ENCODE peak calls at places on chromosome X, in six cellular contexts. S, Q, Y, G, Z and I are unnamed samples.

GRCh38 chrX:9882669-9883446 is 84.3 kb upstream of the CLDN34 start:
- DNase-seq in Q (no peak), G (peak; percentile 34), Y (peak; percentile 38), S (no peak), Z (no peak), I (no peak)

GRCh38 chrX:40734956-40735317 is 405 bp downstream of the MED14 start:
- DNase-seq in Q (peak; percentile 3), S (no peak), G (no peak), Y (peak; percentile 26), Z (no peak), I (no peak)

GRCh38 chrX:48045410-48046311 is 25.8 kb downstream of the ZNF630 start:
- DNase-seq in Z (peak; percentile 27), Y (peak; percentile 84), G (peak; percentile 34), S (no peak), Q (peak; percentile 44), I (no peak)

GRCh38 chrX:56784666-56785065 is 55.6 kb downstream of the NBDY start:
- DNase-seq in S (no peak), G (no peak), Q (no peak), Y (no peak), Z (no peak), I (no peak)

GRCh38 chrX:97126020-97126419 is 242.3 kb downstream of the RPA4 start:
- DNase-seq in Y (peak; percentile 42), S (no peak), G (no peak), Z (no peak), Q (peak; percentile 26), I (no peak)

GRCh38 chrX:75596178-75596577 is 73.3 kb upstream of the ZDHHC15 start:
- DNase-seq in Q (peak; percentile 4), Y (peak; percentile 54), S (no peak), G (no peak), Z (no peak), I (no peak)

GRCh38 chrX:17550011-17550410 is 175.0 kb downstream of the NHS start:
- DNase-seq in Z (no peak), Y (peak; percentile 73), S (no peak), Q (no peak), G (no peak), I (no peak)

GRCh38 chrX:154488336-154489075 is 1.9 kb downstream of the SLC10A3 start:
- DNase-seq in Z (no peak), S (no peak), Q (no peak), G (no peak), Y (no peak), I (no peak)

GRCh38 chrX:57678686-57679428 is 1.2 kb downstream of the NLRP2B start:
- DNase-seq in Q (no peak), Y (no peak), G (no peak), Z (no peak), S (no peak), I (no peak)

GRCh38 chrX:124257924-124258706 is 74.3 kb upstream of the TEX13D start:
- DNase-seq in Q (no peak), G (no peak), S (no peak), Z (no peak), Y (no peak), I (no peak)

GRCh38 chrX:40086569-40087335 is 11.0 kb downstream of the BCOR start:
- DNase-seq in Z (peak; percentile 42), S (no peak), Q (no peak), G (no peak), Y (peak; percentile 56), I (no peak)

GRCh38 chrX:49071877-49072711 is 1.7 kb downstream of the PRAF2 start:
- DNase-seq in S (peak; percentile 70), G (peak; percentile 85), Y (peak; percentile 79), Q (peak; percentile 73), Z (peak; percentile 37), I (peak; percentile 22)

GRCh38 chrX:39862958-39863357 is 234.8 kb downstream of the BCOR start:
- DNase-seq in S (no peak), Q (no peak), G (no peak), Y (no peak), Z (no peak), I (no peak)

GRCh38 chrX:50471390-50471789 is 765 bp upstream of the DGKK start:
- DNase-seq in Q (no peak), S (peak; percentile 36), Y (no peak), G (no peak), Z (no peak), I (no peak)

GRCh38 chrX:74890676-74891430 is 34.4 kb downstream of the NEXMIF start:
- DNase-seq in Q (no peak), S (no peak), Z (no peak), Y (no peak), G (no peak), I (no peak)

GRCh38 chrX:15221321-15221720 is 48.6 kb downstream of the ASB9 start:
- DNase-seq in S (no peak), Y (peak; percentile 14), Z (no peak), Q (peak; percentile 17), G (no peak), I (no peak)

GRCh38 chrX:32673193-32673592 is 538.2 kb downstream of the DMD start:
- DNase-seq in G (no peak), Y (no peak), S (no peak), Z (no peak), Q (no peak), I (no peak)

GRCh38 chrX:103637604-103638338 is 9.0 kb downstream of the TCEAL1 start:
- DNase-seq in G (no peak), S (no peak), Z (no peak), Y (peak; percentile 36), Q (no peak), I (no peak)

GRCh38 chrX:39909996-39910395 is 187.8 kb downstream of the BCOR start:
- DNase-seq in Z (no peak), G (no peak), Y (no peak), S (no peak), Q (no peak), I (no peak)

GRCh38 chrX:3550160-3550765 is 163.2 kb downstream of the PRKX start:
- DNase-seq in Q (no peak), S (no peak), Y (peak; percentile 12), Z (no peak), G (no peak), I (no peak)

GRCh38 chrX:45309096-45309495 is 108.4 kb upstream of the DIPK2B start:
- DNase-seq in S (no peak), G (no peak), Y (peak; percentile 50), Q (peak; percentile 26), Z (no peak), I (no peak)

GRCh38 chrX:118368398-118368797 is 22.5 kb downstream of the WDR44 start:
- DNase-seq in G (no peak), Q (no peak), S (no peak), Y (no peak), Z (no peak), I (no peak)

GRCh38 chrX:88886908-88887307 is 139.9 kb downstream of the CPXCR1 start:
- DNase-seq in S (no peak), G (no peak), Y (no peak), Z (no peak), Q (no peak), I (no peak)

GRCh38 chrX:7100022-7100421 is 47.5 kb upstream of the STS start:
- DNase-seq in G (no peak), Z (no peak), Q (no peak), Y (no peak), S (no peak), I (no peak)

GRCh38 chrX:48025561-48025960 is 18.8 kb downstream of the SPACA5 start:
- DNase-seq in Y (peak; percentile 41), G (no peak), Z (no peak), Q (peak; percentile 60), S (peak; percentile 26), I (no peak)

GRCh38 chrX:16796298-16796697 is 10.0 kb downstream of the TXLNG start:
- DNase-seq in G (no peak), Y (no peak), Q (no peak), Z (no peak), S (no peak), I (no peak)

GRCh38 chrX:107272431-107272921 is 66.1 kb downstream of the DNAAF6 start:
- DNase-seq in G (no peak), Z (no peak), S (peak; percentile 26), Y (no peak), Q (no peak), I (no peak)

DNA sequence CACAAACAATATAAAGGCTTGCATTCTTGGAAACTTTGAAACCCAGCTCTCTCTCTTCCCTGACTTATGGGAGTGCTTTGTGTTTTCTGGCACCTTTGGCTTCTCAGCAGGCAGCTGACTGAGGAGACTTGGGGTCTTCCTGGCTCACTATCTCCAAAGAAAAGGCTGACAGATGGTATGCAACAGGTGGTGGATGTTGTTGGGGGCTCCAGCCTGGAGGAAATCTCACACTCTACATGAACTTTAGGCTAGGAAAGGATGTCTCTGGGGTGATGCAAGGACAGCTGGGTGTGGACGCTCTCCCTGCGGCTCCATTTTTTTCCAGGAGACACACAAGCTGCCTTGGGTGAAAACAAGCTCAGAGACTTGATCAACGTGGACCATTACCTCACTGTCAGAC is 67.4 kb downstream of the DNAAF6 start:
- DNase-seq in G (no peak), Z (no peak), S (no peak), Q (no peak), Y (no peak), I (no peak)
- TF ChIP-seq CTCF in G (no peak), Z (no peak), S (no peak), Q (no peak), Y (no peak), I (no peak)

GRCh38 chrX:143437439-143437838 is 79.8 kb downstream of the SPANXN3 start:
- DNase-seq in Z (no peak), S (no peak), Y (no peak), G (no peak), Q (no peak), I (no peak)
- TF ChIP-seq CTCF in Z (no peak), S (peak; percentile 31), Y (no peak), G (no peak), Q (no peak), I (no peak)

DNA sequence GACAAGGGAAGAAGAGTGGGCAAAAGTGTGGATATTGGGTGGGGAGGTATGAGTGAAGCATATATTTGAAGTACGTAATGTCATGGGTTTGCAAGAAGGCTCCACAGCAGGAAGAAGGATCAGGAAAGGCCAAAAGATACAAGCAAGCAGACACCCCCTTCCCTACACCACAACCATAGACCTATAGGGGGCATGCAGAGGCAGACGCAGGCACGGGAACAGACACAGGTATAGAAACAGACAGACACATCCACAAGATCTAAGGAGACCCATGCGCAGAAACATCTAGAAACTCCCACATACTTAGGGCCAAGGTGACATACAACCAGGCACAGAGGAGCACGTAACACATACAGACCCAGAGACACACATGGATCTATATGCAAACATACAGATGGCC is 14.3 kb downstream of the FGD1 start:
- DNase-seq in Z (no peak), S (no peak), Q (no peak), Y (no peak), G (no peak), I (no peak)
- TF ChIP-seq CTCF in Z (no peak), S (no peak), Q (no peak), Y (peak; percentile 26), G (no peak), I (peak; percentile 19)

GRCh38 chrX:110421499-110422455 is 63.1 kb downstream of the RTL9 start:
- DNase-seq in S (no peak), Q (no peak), Z (no peak), G (peak; percentile 57), Y (no peak), I (no peak)

GRCh38 chrX:110418857-110419249 is 60.2 kb downstream of the RTL9 start:
- DNase-seq in Q (no peak), Z (no peak), G (no peak), S (no peak), Y (peak; percentile 78), I (no peak)

GRCh38 chrX:110417128-110417527 is 58.5 kb downstream of the RTL9 start:
- DNase-seq in S (no peak), G (no peak), Y (no peak), Z (no peak), Q (no peak), I (no peak)

GRCh38 chrX:110418220-110418856 is 59.7 kb downstream of the RTL9 start:
- DNase-seq in Z (no peak), G (peak; percentile 57), Q (peak; percentile 72), Y (peak; percentile 78), S (peak; percentile 24), I (no peak)

GRCh38 chrX:110420771-110421498 is 62.3 kb downstream of the RTL9 start:
- DNase-seq in G (no peak), S (no peak), Y (peak; percentile 21), Z (no peak), Q (no peak), I (no peak)
- TF ChIP-seq CTCF in G (no peak), S (peak; percentile 57), Y (peak; percentile 26), Z (peak; percentile 16), Q (peak; percentile 40), I (peak; percentile 25)